ENCODE peak calls at places on chromosomes 16 and 17, in four cellular contexts. L is PC-3, U is thoracic aorta, E is GM23248. Q is an unnamed sample. For H3K4me1, the result is how much of the 10 kb centered on the place peaks cover.

GRCh38 chr16:73289232-73289631 is 241.3 kb upstream of the ZFHX3 start:
- DNase-seq in E (no peak), L (no peak), U (no peak), Q (no peak)

GRCh38 chr17:70074991-70075390 is at the start of gene KCNJ16:
- DNase-seq in L (no peak), U (no peak), E (no peak), Q (no peak)

GRCh38 chr17:75872434-75873351 is 5.7 kb downstream of the TRIM47 start:
- DNase-seq in U (no peak), L (peak), E (peak), Q (peak)

GRCh38 chr16:87721622-87722565 is 43.9 kb downstream of the KLHDC4 start:
- DNase-seq in L (no peak), E (no peak), U (no peak), Q (no peak)

GRCh38 chr17:11948791-11949190 is 48.5 kb downstream of the ZNF18 start:
- DNase-seq in E (peak), U (no peak), L (peak), Q (peak)

GRCh38 chr16:69926241-69926640 is 24.9 kb upstream of the CLEC18A start:
- DNase-seq in U (no peak), E (no peak), L (no peak), Q (no peak)

GRCh38 chr16:22347100-22347820 is 27.2 kb downstream of the CDR2 start:
- DNase-seq in U (no peak), L (no peak), E (no peak), Q (peak)

GRCh38 chr17:18160128-18160856 is 23.3 kb upstream of the ALKBH5 start:
- DNase-seq in U (no peak), E (peak), L (no peak), Q (no peak)

GRCh38 chr17:8126306-8127066 is 2.6 kb upstream of the HES7 start:
- DNase-seq in U (no peak), L (peak), E (peak), Q (peak)

GRCh38 chr16:4465977-4466779 is 8.2 kb downstream of the NMRAL1 start:
- DNase-seq in U (no peak), L (no peak), E (no peak), Q (peak)

DNA sequence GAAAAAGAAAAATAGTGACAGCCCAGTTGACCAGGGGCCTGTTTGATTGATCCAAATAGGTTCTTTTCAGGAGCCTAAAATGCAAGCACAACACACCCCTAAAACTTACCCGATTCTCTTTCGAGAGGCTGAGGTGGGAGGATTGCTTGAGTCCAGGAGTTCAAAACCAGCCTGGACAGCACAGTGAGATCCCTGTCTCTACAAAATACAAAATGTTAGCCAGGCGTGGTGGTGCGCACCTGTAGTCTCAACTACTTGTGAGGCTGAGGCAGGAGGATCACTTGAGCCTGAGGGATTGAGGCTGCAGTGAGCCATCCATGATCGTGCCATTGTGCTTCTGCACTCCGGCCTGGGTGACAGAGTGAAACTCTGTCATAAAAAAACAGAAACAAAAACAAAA is 1.5 kb upstream of the KIF19 start:
- DNase-seq in E (no peak), L (no peak), U (no peak), Q (no peak)
- H3K4me1 ChIP-seq in E (under half), L (under half), U (under half), Q (under half)

GRCh38 chr17:30961213-30962188 is 9.3 kb upstream of the RNF135 start:
- DNase-seq in E (peak), L (no peak), U (no peak), Q (no peak)
- H3K4me1 ChIP-seq in E (under half), L (under half), U (under half), Q (under half)

GRCh38 chr17:79843475-79843916 is 4.3 kb upstream of the CBX4 start:
- DNase-seq in E (peak), L (no peak), U (no peak), Q (no peak)
- H3K4me1 ChIP-seq in E (under half), L (under half), U (half or more), Q (half or more)

DNA sequence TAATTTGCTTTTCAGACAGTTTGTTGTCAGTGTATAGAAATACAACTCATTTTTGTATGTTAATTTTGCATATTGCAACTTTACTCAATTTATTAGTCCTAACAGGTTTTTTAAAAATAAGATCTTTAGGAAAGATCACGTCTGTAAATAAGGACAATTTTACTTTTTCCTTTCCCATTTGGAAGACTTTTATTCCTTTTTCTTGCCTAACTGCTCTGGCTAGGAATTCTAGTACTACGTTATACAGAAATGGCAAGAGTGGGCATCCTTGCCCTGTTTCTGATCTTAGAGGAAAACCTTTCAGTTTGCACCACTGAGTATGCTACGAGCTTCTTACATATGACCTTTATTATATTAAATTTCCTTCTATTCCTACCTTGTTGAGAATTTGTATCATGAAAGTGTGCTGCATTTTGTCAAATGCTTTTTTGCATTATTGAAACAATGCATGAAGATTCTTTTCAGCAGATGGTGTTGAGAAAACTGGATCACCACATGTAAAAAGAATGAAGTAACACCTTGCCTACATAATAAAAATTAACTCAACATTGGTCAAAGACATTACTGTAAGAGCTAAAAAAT is 113.4 kb downstream of the BRIP1 start:
- DNase-seq in U (no peak), E (no peak), L (no peak), Q (no peak)
- H3K4me1 ChIP-seq in U (under half), E (under half), L (under half), Q (under half)

GRCh38 chr17:78335176-78335575 is 24.7 kb downstream of the SOCS3 start:
- DNase-seq in U (no peak), L (no peak), E (no peak), Q (no peak)

GRCh38 chr17:78340183-78340955 is 19.5 kb downstream of the SOCS3 start:
- DNase-seq in U (no peak), L (no peak), E (peak), Q (no peak)

GRCh38 chr17:78341559-78342437 is 18.1 kb downstream of the SOCS3 start:
- DNase-seq in L (peak), U (no peak), E (peak), Q (peak)

GRCh38 chr17:78337244-78338109 is 22.4 kb downstream of the SOCS3 start:
- DNase-seq in L (peak), U (no peak), E (peak), Q (no peak)

GRCh38 chr17:78338860-78339259 is 21.0 kb downstream of the SOCS3 start:
- DNase-seq in E (no peak), L (peak), U (no peak), Q (no peak)
- H3K4me1 ChIP-seq in E (under half), L (half or more), U (under half), Q (under half)

GRCh38 chr16:11354733-11355574 is 9.7 kb downstream of the RMI2 start:
- DNase-seq in U (no peak), E (no peak), L (no peak), Q (no peak)
- H3K4me1 ChIP-seq in U (under half), E (under half), L (half or more), Q (under half)

GRCh38 chr16:50265260-50265659 is 1.1 kb upstream of the ADCY7 start:
- DNase-seq in E (peak), U (no peak), L (peak), Q (no peak)
- H3K4me1 ChIP-seq in E (under half), U (under half), L (under half), Q (under half)

GRCh38 chr16:20899503-20900298 is 457 bp downstream of the DCUN1D3 start:
- DNase-seq in L (no peak), E (peak), U (no peak), Q (no peak)

GRCh38 chr16:20897897-20898296 is 2.3 kb downstream of the DCUN1D3 start:
- DNase-seq in L (no peak), U (no peak), E (no peak), Q (no peak)

GRCh38 chr16:20900299-20901067 is at the start of the genes DCUN1D3 and LYRM1:
- DNase-seq in U (peak), E (peak), L (peak), Q (peak)

GRCh38 chr16:20897253-20897896 is 2.8 kb downstream of the DCUN1D3 start:
- DNase-seq in U (no peak), L (peak), E (peak), Q (no peak)

DNA sequence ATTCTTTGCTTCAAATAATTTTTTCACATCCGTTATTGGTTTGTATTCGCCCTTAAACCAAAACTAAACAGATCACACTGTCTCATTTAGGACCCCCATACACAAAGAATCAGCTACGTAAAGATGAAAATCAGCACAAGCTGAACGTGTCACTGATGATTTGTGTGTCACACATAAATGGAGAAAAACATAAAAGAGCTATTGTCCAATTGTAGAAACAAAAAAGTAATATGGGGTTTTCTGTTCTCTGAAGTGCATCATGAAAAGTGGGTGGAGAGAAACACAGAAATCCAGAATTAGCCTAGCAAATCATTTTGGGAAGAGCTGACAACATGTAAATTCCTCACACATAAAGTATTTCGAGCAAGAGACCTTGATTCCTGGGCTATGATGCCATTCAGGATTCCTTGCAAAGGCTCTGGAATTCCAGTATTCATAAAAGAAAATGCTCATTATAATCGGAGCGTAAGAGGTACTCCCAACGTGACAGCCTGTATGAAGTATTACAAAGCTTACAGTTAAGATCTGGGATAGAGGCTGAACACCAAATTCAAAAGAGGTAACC is 1.1 kb downstream of the DCUN1D3 start:
- DNase-seq in E (peak), L (no peak), U (no peak), Q (no peak)
- H3K4me1 ChIP-seq in E (under half), L (half or more), U (half or more), Q (under half)

GRCh38 chr17:81346908-81347349 is 48.3 kb upstream of the BAHCC1 start:
- DNase-seq in E (no peak), L (no peak), U (no peak), Q (no peak)
- H3K4me1 ChIP-seq in E (under half), L (under half), U (under half), Q (half or more)

GRCh38 chr16:14196539-14196938 is 125.4 kb downstream of the MRTFB start:
- DNase-seq in U (no peak), L (no peak), E (no peak), Q (no peak)

GRCh38 chr16:14198012-14198411 is 126.9 kb downstream of the MRTFB start:
- DNase-seq in E (no peak), L (no peak), U (no peak), Q (no peak)

GRCh38 chr16:14198603-14199002 is 127.5 kb downstream of the MRTFB start:
- DNase-seq in E (no peak), U (no peak), L (no peak), Q (no peak)

GRCh38 chr16:14199624-14200023 is 128.5 kb downstream of the MRTFB start:
- DNase-seq in U (no peak), E (peak), L (peak), Q (no peak)

DNA sequence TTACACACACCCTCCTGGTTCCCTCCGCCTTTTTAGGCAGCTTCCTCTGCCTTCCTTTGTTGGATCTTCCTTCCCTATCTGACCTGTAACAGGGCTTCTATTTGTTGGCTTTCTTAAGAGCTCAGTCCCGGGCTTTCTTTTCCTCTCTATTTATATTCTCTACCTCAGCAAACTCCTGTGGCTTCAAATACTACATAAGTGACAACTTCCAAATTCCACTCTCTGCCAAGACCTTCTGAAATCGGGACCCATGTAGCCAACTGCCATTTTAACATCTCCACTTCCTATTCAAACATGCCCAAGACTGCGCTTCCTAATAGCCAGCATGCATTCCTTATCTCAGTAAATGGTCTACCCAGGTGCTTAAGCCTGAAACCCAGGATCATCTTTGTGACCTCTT is 128.1 kb downstream of the MRTFB start:
- DNase-seq in E (no peak), L (no peak), U (no peak), Q (no peak)
- H3K4me1 ChIP-seq in E (under half), L (under half), U (under half), Q (under half)

Q was measured in heart right ventricle.